ENCODE peak calls at places on chromosomes 6 and 20, in four cellular contexts. G is IMR-90, T is iris pigment epithelial cell, L is heart right ventricle. B is an unnamed sample.

GRCh38 chr6:105424177-105424783 is 21.4 kb upstream of the PREP start:
- DNase-seq in G (peak), L (peak), T (peak), B (peak)

GRCh38 chr6:31821301-31822037 is 6.1 kb upstream of the HSPA1B start:
- DNase-seq in T (peak), G (peak), L (peak), B (peak)

GRCh38 chr20:8399963-8400362 is 267.9 kb downstream of the PLCB1 start:
- DNase-seq in L (no peak), T (no peak), G (no peak), B (no peak)

GRCh38 chr6:150717419-150717818 is 117.7 kb downstream of the PLEKHG1 start:
- DNase-seq in L (no peak), T (no peak), G (no peak), B (no peak)

GRCh38 chr6:54404791-54405190 is 96.5 kb downstream of the TINAG start:
- DNase-seq in G (no peak), T (peak), L (no peak), B (no peak)

GRCh38 chr20:45918182-45918737 is 6.3 kb upstream of the PLTP start:
- DNase-seq in G (peak), T (peak), L (no peak), B (peak)

GRCh38 chr6:127366281-127367022 is 23.0 kb upstream of the ECHDC1 start:
- DNase-seq in T (peak), L (no peak), G (peak), B (peak)

GRCh38 chr6:163459007-163459406 is 44.5 kb downstream of the QKI start:
- DNase-seq in T (peak), L (no peak), G (no peak), B (no peak)

GRCh38 chr6:154232013-154232920 is 124.3 kb downstream of the IPCEF1 start:
- DNase-seq in T (peak), L (no peak), G (peak), B (peak)

GRCh38 chr20:51388227-51388626 is 154.3 kb downstream of the NFATC2 start:
- DNase-seq in L (no peak), G (peak), T (peak), B (peak)

GRCh38 chr6:26554669-26555504 is 16.7 kb downstream of the HMGN4 start:
- DNase-seq in G (peak), L (no peak), T (peak), B (peak)

GRCh38 chr6:20907486-20908071 is 373.3 kb downstream of the CDKAL1 start:
- DNase-seq in L (no peak), T (no peak), G (no peak), B (peak)